ENCODE peak calls at places on chromosomes 16 and 17, in six cellular contexts. Y is transverse colon, M is IMR-90, N is heart left ventricle, P is body of pancreas, T is ovary. Z is an unnamed sample.

GRCh38 chr17:33674685-33675084 is 381.6 kb upstream of the ASIC2 start:
- DNase-seq in Y (peak; percentile 46), M (peak; percentile 55), N (peak; percentile 48), P (peak; percentile 60), T (no peak), Z (peak; percentile 56)

GRCh38 chr17:3890082-3890892 is 2.6 kb downstream of the CAMKK1 start:
- DNase-seq in Y (peak; percentile 69), M (peak; percentile 91), N (peak; percentile 72), P (peak; percentile 67), T (peak; percentile 73), Z (peak; percentile 69)

GRCh38 chr17:35243459-35244204 is 760 bp downstream of the SLFN5 start:
- DNase-seq in Y (peak; percentile 55), M (peak; percentile 69), N (peak; percentile 48), P (peak; percentile 52), T (peak; percentile 40), Z (peak; percentile 55)

GRCh38 chr16:66511615-66512500 is 38.1 kb downstream of the TK2 start:
- DNase-seq in Y (no peak), M (peak; percentile 72), N (no peak), P (peak; percentile 66), T (peak; percentile 51), Z (peak; percentile 58)

GRCh38 chr17:65170839-65171238 is 33.7 kb downstream of the RGS9 start:
- DNase-seq in Y (no peak), M (peak; percentile 55), N (peak; percentile 17), P (peak; percentile 84), T (no peak), Z (no peak)

GRCh38 chr17:74858672-74859438 is 830 bp downstream of the GRIN2C start:
- DNase-seq in Y (no peak), M (no peak), N (no peak), P (no peak), T (no peak), Z (no peak)

GRCh38 chr17:72717676-72718075 is 374.8 kb downstream of the SLC39A11 start:
- DNase-seq in Y (no peak), M (no peak), N (no peak), P (no peak), T (no peak), Z (no peak)

GRCh38 chr17:44775136-44775837 is 16.5 kb downstream of the ADAM11 start:
- DNase-seq in Y (peak; percentile 99), M (peak; percentile 95), N (peak; percentile 96), P (peak; percentile 99), T (peak; percentile 95), Z (peak; percentile 99)

GRCh38 chr17:45364531-45365390 is 47.9 kb upstream of the MAP3K14 start:
- DNase-seq in Y (no peak), M (peak; percentile 37), N (no peak), P (no peak), T (no peak), Z (no peak)

GRCh38 chr16:380837-381787 is 666 bp downstream of the PGAP6 start:
- DNase-seq in Y (no peak), M (peak; percentile 10), N (peak; percentile 25), P (peak; percentile 43), T (no peak), Z (no peak)

GRCh38 chr17:12415031-12415430 is 250.7 kb upstream of the MYOCD start:
- DNase-seq in Y (no peak), M (peak; percentile 94), N (no peak), P (no peak), T (no peak), Z (no peak)

GRCh38 chr16:69566437-69567030 is 768 bp downstream of the NFAT5 start:
- DNase-seq in Y (peak; percentile 60), M (peak; percentile 68), N (peak; percentile 77), P (peak; percentile 57), T (peak; percentile 59), Z (peak; percentile 34)

GRCh38 chr17:9817086-9817485 is 4.8 kb downstream of the GSG1L2 start:
- DNase-seq in Y (peak; percentile 13), M (peak; percentile 23), N (no peak), P (peak; percentile 16), T (no peak), Z (no peak)

GRCh38 chr16:1496464-1496863 is 3.3 kb downstream of the TELO2 start:
- DNase-seq in Y (no peak), M (no peak), N (no peak), P (no peak), T (no peak), Z (no peak)

GRCh38 chr16:81748476-81749198 is 30.5 kb upstream of the PLCG2 start:
- DNase-seq in Y (no peak), M (no peak), N (no peak), P (no peak), T (no peak), Z (no peak)

GRCh38 chr17:68459030-68459376 is 1.7 kb upstream of the WIPI1 start:
- DNase-seq in Y (no peak), M (no peak), N (no peak), P (no peak), T (no peak), Z (no peak)

GRCh38 chr17:64507418-64507766 is 615 bp downstream of the CEP95 start:
- DNase-seq in Y (no peak), M (peak; percentile 68), N (no peak), P (peak; percentile 43), T (no peak), Z (no peak)

GRCh38 chr17:4877089-4877488 is 22.2 kb upstream of the C17orf107 start:
- DNase-seq in Y (no peak), M (no peak), N (no peak), P (peak; percentile 17), T (no peak), Z (no peak)

GRCh38 chr17:81110488-81111040 is 54.7 kb upstream of the PVALEF start:
- DNase-seq in Y (no peak), M (no peak), N (no peak), P (no peak), T (no peak), Z (no peak)

GRCh38 chr16:88994704-88995103 is 17.7 kb upstream of the CBFA2T3 start:
- DNase-seq in Y (no peak), M (no peak), N (no peak), P (no peak), T (no peak), Z (no peak)

GRCh38 chr16:57893559-57894389 is 77.2 kb downstream of the CNGB1 start:
- DNase-seq in Y (no peak), M (peak; percentile 91), N (no peak), P (peak; percentile 69), T (no peak), Z (no peak)

GRCh38 chr16:57892447-57893096 is 78.4 kb downstream of the CNGB1 start:
- DNase-seq in Y (peak; percentile 35), M (no peak), N (no peak), P (peak; percentile 67), T (no peak), Z (no peak)

GRCh38 chr16:57894390-57895080 is 76.4 kb downstream of the CNGB1 start:
- DNase-seq in Y (no peak), M (no peak), N (no peak), P (no peak), T (no peak), Z (no peak)

GRCh38 chr16:57892041-57892440 is 78.9 kb downstream of the CNGB1 start:
- DNase-seq in Y (no peak), M (peak; percentile 69), N (no peak), P (no peak), T (no peak), Z (no peak)

DNA sequence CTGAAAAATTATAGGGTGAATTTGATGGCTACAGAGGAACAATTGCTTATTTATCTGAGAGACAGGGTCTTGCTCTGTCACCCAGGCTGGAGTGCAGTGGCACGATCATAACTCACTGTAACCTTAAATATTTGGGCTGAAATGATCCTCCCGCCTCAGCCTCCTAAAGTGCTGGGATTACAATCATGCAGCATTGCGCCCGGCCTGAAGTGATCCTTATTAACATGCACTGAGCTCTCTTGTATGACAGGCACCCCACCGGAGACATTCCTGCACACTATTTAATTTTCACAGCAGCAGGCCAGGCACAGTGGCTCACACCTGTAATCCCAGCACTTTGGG is 77.7 kb downstream of the CNGB1 start:
- DNase-seq in Y (no peak), M (no peak), N (no peak), P (no peak), T (no peak), Z (no peak)
- H3K4me1 ChIP-seq in Y (no peaks in the 10 kb centered on the region), M (peaks cover 10% of the 10 kb centered on the region), N (no peaks in the 10 kb centered on the region), P (peaks cover 41% of the 10 kb centered on the region), T (no peaks in the 10 kb centered on the region), Z (no peaks in the 10 kb centered on the region)

GRCh38 chr16:3362931-3363330 is 7.2 kb downstream of the OR2C1 start:
- DNase-seq in Y (no peak), M (no peak), N (no peak), P (no peak), T (no peak), Z (no peak)

GRCh38 chr16:3369073-3369472 is 13.4 kb downstream of the OR2C1 start:
- DNase-seq in Y (no peak), M (no peak), N (no peak), P (no peak), T (no peak), Z (no peak)

GRCh38 chr16:3363793-3364192 is 8.1 kb downstream of the OR2C1 start:
- DNase-seq in Y (no peak), M (no peak), N (no peak), P (no peak), T (no peak), Z (no peak)

GRCh38 chr16:3364774-3365427 is 9.2 kb downstream of the OR2C1 start:
- DNase-seq in Y (peak; percentile 76), M (peak; percentile 95), N (peak; percentile 87), P (peak; percentile 94), T (peak; percentile 92), Z (peak; percentile 83)
- TF ChIP-seq POLR2A in Y (peak; percentile 48), M (peak; percentile 92), N (no peak), P (no peak), T (peak; percentile 59), Z (no peak)

DNA sequence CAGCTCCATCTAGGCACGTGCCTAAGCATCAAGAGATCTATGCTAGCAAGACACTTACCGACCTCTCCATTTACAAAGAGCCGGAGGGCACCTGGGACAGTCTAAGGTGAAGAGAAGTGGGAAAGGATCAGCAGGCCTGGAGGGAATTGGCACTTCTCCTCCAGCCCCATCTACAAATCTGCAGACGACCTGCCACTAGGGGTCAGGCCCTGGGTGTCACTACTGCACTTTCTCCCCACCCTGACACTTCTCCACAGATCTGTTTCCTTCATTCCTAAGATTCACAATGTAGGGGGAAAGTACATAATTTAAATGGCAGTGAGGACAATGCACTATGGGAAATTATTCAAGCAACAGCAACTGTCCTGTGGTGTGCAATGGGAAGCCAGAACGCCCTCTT is 8.1 kb downstream of the MKS1 start:
- DNase-seq in Y (no peak), M (no peak), N (no peak), P (no peak), T (no peak), Z (no peak)
- H3K36me3 ChIP-seq in Y (peaks cover 21% of the 10 kb centered on the region), M (peaks cover 31% of the 10 kb centered on the region), N (peaks cover 95% of the 10 kb centered on the region), P (no peaks in the 10 kb centered on the region), T (no peaks in the 10 kb centered on the region), Z (no peaks in the 10 kb centered on the region)

DNA sequence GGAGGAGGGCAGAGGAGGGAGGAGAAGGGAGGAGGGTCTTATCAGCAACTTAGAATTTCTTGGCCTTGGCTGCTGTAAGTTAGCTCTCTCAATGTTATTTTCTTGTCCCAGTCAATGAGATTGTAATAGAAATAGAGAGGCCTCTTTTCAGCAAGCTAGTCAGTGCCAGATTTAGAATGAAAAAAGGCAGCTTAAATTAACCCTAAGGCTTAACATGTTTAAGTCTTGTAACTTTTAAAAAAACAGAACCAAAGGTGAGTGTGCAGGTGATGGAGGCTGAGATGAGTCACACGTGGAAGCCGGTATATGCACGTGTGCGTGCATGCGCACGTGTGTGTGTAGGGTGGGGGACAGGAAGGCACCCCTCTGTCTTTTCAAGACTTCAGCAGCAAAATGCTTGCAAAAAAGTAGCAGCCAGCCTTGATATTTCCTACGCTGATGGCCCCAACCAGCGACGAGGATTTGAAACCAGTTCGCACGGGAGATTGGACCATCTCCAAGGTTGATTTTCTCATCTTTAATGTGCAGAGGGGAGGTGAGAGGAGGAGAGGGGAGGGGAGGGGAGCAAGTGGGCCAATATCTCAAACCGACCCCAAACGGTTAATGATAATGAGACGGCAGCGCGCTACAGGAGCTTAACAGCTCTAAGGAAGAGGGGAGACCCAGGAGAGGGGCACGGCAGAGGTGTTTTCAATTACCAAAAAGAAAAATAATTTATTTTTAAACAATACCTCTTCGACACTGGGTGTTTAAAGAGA is 154.8 kb downstream of the ZNF423 start:
- DNase-seq in Y (no peak), M (no peak), N (no peak), P (no peak), T (peak; percentile 22), Z (no peak)
- H3K4me1 ChIP-seq in Y (no peaks in the 10 kb centered on the region), M (no peaks in the 10 kb centered on the region), N (peaks cover 43% of the 10 kb centered on the region), P (no peaks in the 10 kb centered on the region), T (peaks cover 26% of the 10 kb centered on the region), Z (no peaks in the 10 kb centered on the region)